ENCODE peak calls at places on chromosomes 6 and 20, in seven cellular contexts. G, Y, K, M, A, I and Z are unnamed samples.

GRCh38 chr6:47161176-47161687 is 119.1 kb upstream of the ADGRF1 start:
- DNase-seq in A (no peak), G (no peak), Y (peak; percentile 56), I (no peak), K (no peak), M (no peak), Z (no peak)

GRCh38 chr20:31573555-31574295 is 31.4 kb upstream of the ID1 start:
- DNase-seq in I (no peak), G (no peak), A (no peak), Y (no peak), M (no peak), K (no peak), Z (no peak)

GRCh38 chr6:12851123-12851695 is 134.6 kb downstream of the PHACTR1 start:
- DNase-seq in K (no peak), M (no peak), G (no peak), A (no peak), I (no peak), Y (no peak), Z (no peak)

GRCh38 chr6:8710668-8711431 is 275.5 kb upstream of the SLC35B3 start:
- DNase-seq in K (no peak), A (no peak), I (no peak), G (no peak), M (no peak), Y (no peak), Z (no peak)

GRCh38 chr6:163748886-163749285 is 334.4 kb downstream of the QKI start:
- DNase-seq in Y (no peak), K (no peak), M (no peak), A (no peak), G (no peak), I (no peak), Z (peak; percentile 28)

GRCh38 chr6:168095171-168095691 is 16.2 kb upstream of the FRMD1 start:
- DNase-seq in K (no peak), G (no peak), Y (no peak), I (no peak), M (no peak), A (peak; percentile 65), Z (no peak)

GRCh38 chr20:2846698-2847097 is 6.2 kb downstream of the VPS16 start:
- DNase-seq in G (no peak), Y (no peak), K (no peak), M (no peak), A (no peak), I (no peak), Z (no peak)

GRCh38 chr20:20395856-20396600 is 28.1 kb downstream of the INSM1 start:
- DNase-seq in A (no peak), M (no peak), Y (no peak), K (no peak), G (no peak), I (no peak), Z (no peak)

GRCh38 chr20:53869466-53870258 is 200.7 kb downstream of the BCAS1 start:
- DNase-seq in K (peak; percentile 83), A (no peak), I (no peak), Y (peak; percentile 78), M (peak; percentile 91), G (no peak), Z (no peak)

GRCh38 chr6:40892223-40892622 is 146.8 kb downstream of the UNC5CL start:
- DNase-seq in G (no peak), Y (no peak), I (no peak), A (no peak), K (no peak), M (no peak), Z (no peak)

GRCh38 chr6:20885076-20885475 is 350.8 kb downstream of the CDKAL1 start:
- DNase-seq in I (no peak), A (no peak), M (no peak), Y (no peak), G (no peak), K (no peak), Z (no peak)

GRCh38 chr20:19048898-19049889 is 163.2 kb upstream of the SLC24A3 start:
- DNase-seq in G (no peak), M (no peak), Y (no peak), I (no peak), K (no peak), A (no peak), Z (peak; percentile 24)

GRCh38 chr6:70398783-70399730 is 14.3 kb upstream of the FAM135A start:
- DNase-seq in M (peak; percentile 36), Y (no peak), I (no peak), G (no peak), K (no peak), A (no peak), Z (no peak)

GRCh38 chr6:84052204-84052882 is 18.8 kb downstream of the MRAP2 start:
- DNase-seq in G (peak; percentile 51), Y (peak; percentile 72), A (peak; percentile 86), I (peak; percentile 13), M (peak; percentile 78), K (no peak), Z (peak; percentile 94)

GRCh38 chr6:35203680-35204079 is 10.1 kb upstream of the SCUBE3 start:
- DNase-seq in Y (no peak), A (no peak), K (no peak), I (no peak), M (no peak), G (no peak), Z (peak; percentile 22)

GRCh38 chr20:17928211-17928611 is 40.4 kb downstream of the SNX5 start:
- DNase-seq in I (no peak), K (no peak), M (no peak), A (peak; percentile 92), G (no peak), Y (no peak), Z (no peak)

GRCh38 chr6:112877134-112878100 is 530.3 kb downstream of the RFPL4B start:
- DNase-seq in Y (no peak), A (no peak), G (no peak), I (peak; percentile 77), M (no peak), K (no peak), Z (no peak)

GRCh38 chr6:13873288-13874190 is 51.2 kb upstream of the RNF182 start:
- DNase-seq in K (peak; percentile 78), G (no peak), Y (peak; percentile 45), A (no peak), I (no peak), M (peak; percentile 88), Z (peak; percentile 59)

GRCh38 chr6:134477991-134478635 is 160.2 kb upstream of the SGK1 start:
- DNase-seq in Y (no peak), K (no peak), A (no peak), G (no peak), I (no peak), M (no peak), Z (no peak)

GRCh38 chr20:52230406-52230805 is 38.8 kb upstream of the ZFP64 start:
- DNase-seq in Y (no peak), A (no peak), K (no peak), I (no peak), G (no peak), M (peak; percentile 59), Z (no peak)